ENCODE peak calls at places on chromosomes 6 and 20, in five cellular contexts. E is hippocampal formation, P is non-pigmented ciliary epithelial cell, L is A549, V is thoracic aorta. K is an unnamed sample.

GRCh38 chr20:53786445-53787267 is 193.0 kb upstream of the ZNF217 start:
- DNase-seq in E (no peak), L (no peak), V (no peak), P (no peak), K (no peak)

GRCh38 chr6:40164345-40164755 is 230.1 kb upstream of the MOCS1 start:
- DNase-seq in E (no peak), P (no peak), L (no peak), V (no peak), K (no peak)

GRCh38 chr20:5153152-5153467 is 26.3 kb downstream of the CDS2 start:
- DNase-seq in L (no peak), V (no peak), P (no peak), E (no peak), K (no peak)

GRCh38 chr20:4776079-4776630 is 54.4 kb downstream of the PRND start:
- DNase-seq in P (no peak), L (no peak), V (no peak), E (no peak), K (no peak)

GRCh38 chr6:62283828-62284411 is 2.1 kb downstream of the KHDRBS2 start:
- DNase-seq in L (peak), P (peak), V (no peak), E (no peak), K (no peak)

GRCh38 chr6:159473844-159474243 is 219.2 kb downstream of the SOD2 start:
- DNase-seq in L (no peak), E (no peak), V (no peak), P (no peak), K (no peak)

GRCh38 chr6:101290346-101290745 is 103.2 kb upstream of the GRIK2 start:
- DNase-seq in P (no peak), V (no peak), L (no peak), E (no peak), K (no peak)

GRCh38 chr20:9147553-9148024 is 78.7 kb downstream of the PLCB4 start:
- DNase-seq in V (no peak), P (peak), L (peak), E (no peak), K (no peak)

GRCh38 chr6:27133281-27134227 is 113.9 kb upstream of the PRSS16 start:
- DNase-seq in V (no peak), P (no peak), E (no peak), L (no peak), K (no peak)

GRCh38 chr6:165308926-165309731 is at the start of gene C6orf118:
- DNase-seq in V (no peak), P (peak), L (peak), E (peak), K (peak)

GRCh38 chr6:129578315-129578714 is 131.7 kb downstream of the ARHGAP18 start:
- DNase-seq in P (no peak), E (no peak), L (no peak), V (no peak), K (no peak)

GRCh38 chr6:6972456-6972855 is 135.3 kb upstream of the RREB1 start:
- DNase-seq in V (no peak), E (no peak), P (peak), L (no peak), K (no peak)

GRCh38 chr20:7346026-7346425 is 578.5 kb downstream of the BMP2 start:
- DNase-seq in V (no peak), P (no peak), E (no peak), L (no peak), K (no peak)

GRCh38 chr20:9626357-9626756 is 112.0 kb downstream of the LAMP5 start:
- DNase-seq in E (no peak), L (no peak), V (no peak), P (no peak), K (no peak)

GRCh38 chr6:159170999-159171712 is 2.0 kb downstream of the FNDC1 start:
- DNase-seq in E (no peak), V (no peak), P (peak), L (no peak), K (no peak)

GRCh38 chr20:36988494-36988966 is 37.0 kb upstream of the SAMHD1 start:
- DNase-seq in V (no peak), P (no peak), L (no peak), E (no peak), K (no peak)

GRCh38 chr20:44746367-44747165 is 901 bp downstream of the KCNK15 start:
- DNase-seq in V (no peak), E (no peak), L (no peak), P (no peak), K (no peak)

GRCh38 chr20:19621072-19621471 is 137.0 kb upstream of the RIN2 start:
- DNase-seq in E (no peak), L (no peak), P (no peak), V (no peak), K (no peak)

GRCh38 chr6:42448906-42449659 is 2.6 kb downstream of the TRERF1 start:
- DNase-seq in V (no peak), E (no peak), L (no peak), P (no peak), K (no peak)

GRCh38 chr20:32918751-32919150 is 60.0 kb downstream of the EFCAB8 start:
- DNase-seq in P (no peak), L (no peak), E (no peak), V (no peak), K (no peak)

GRCh38 chr6:22575190-22575589 is 5.8 kb downstream of the HDGFL1 start:
- DNase-seq in L (no peak), E (no peak), P (no peak), V (no peak), K (no peak)

GRCh38 chr20:36885355-36885754 is 9.4 kb downstream of the TLDC2 start:
- DNase-seq in P (no peak), E (no peak), L (peak), V (no peak), K (no peak)

GRCh38 chr6:13357551-13358075 is 29.3 kb upstream of the TBC1D7 start:
- DNase-seq in V (no peak), E (peak), P (no peak), L (no peak), K (no peak)

GRCh38 chr6:107114872-107115694 is at the start of gene BEND3:
- DNase-seq in E (peak), P (no peak), V (no peak), L (no peak), K (no peak)

GRCh38 chr20:51750770-51751388 is 17.3 kb downstream of the ATP9A start:
- DNase-seq in E (no peak), V (no peak), L (no peak), P (no peak), K (no peak)

GRCh38 chr20:21338291-21338690 is 35.2 kb downstream of the XRN2 start:
- DNase-seq in V (no peak), E (no peak), L (no peak), P (no peak), K (no peak)

GRCh38 chr20:1357921-1358671 is 29.2 kb upstream of the SDCBP2 start:
- DNase-seq in L (no peak), P (peak), V (no peak), E (no peak), K (no peak)

GRCh38 chr20:60812561-60812960 is 439.5 kb upstream of the CDH4 start:
- DNase-seq in P (no peak), V (no peak), L (no peak), E (no peak), K (no peak)

GRCh38 chr6:144920391-144920983 is 635.4 kb downstream of the UTRN start:
- DNase-seq in E (no peak), P (no peak), V (no peak), L (no peak), K (no peak)

GRCh38 chr6:129140571-129140970 is 257.6 kb downstream of the LAMA2 start:
- DNase-seq in E (no peak), L (no peak), P (no peak), V (no peak), K (no peak)

GRCh38 chr20:18428490-18429173 is 38.2 kb downstream of the DZANK1 start:
- DNase-seq in L (no peak), V (no peak), E (no peak), P (no peak), K (no peak)

GRCh38 chr20:3603108-3603507 is 60.1 kb downstream of the GFRA4 start:
- DNase-seq in L (no peak), V (no peak), E (no peak), P (no peak), K (no peak)

GRCh38 chr6:144215402-144215931 is 65.2 kb downstream of the STX11 start:
- DNase-seq in P (no peak), V (no peak), E (peak), L (peak), K (no peak)

GRCh38 chr20:5835870-5836269 is 85.7 kb downstream of the SHLD1 start:
- DNase-seq in V (no peak), P (no peak), L (no peak), E (no peak), K (no peak)